ENCODE peak calls at places on chromosome 19, in eight cellular contexts. L, C, R, H, U, X, Y and N are unnamed samples. For H3K4me1, the result is how much of the 10 kb centered on the place peaks cover.

GRCh38 chr19:48698046-48698445 is 2.3 kb downstream of the FUT2 start:
- DNase-seq in Y (no peak), U (no peak), H (peak), X (peak), C (peak), L (no peak), R (no peak), N (peak)

GRCh38 chr19:34974631-34975030 is 10.6 kb upstream of the ZNF792 start:
- DNase-seq in L (no peak), U (no peak), H (peak), R (no peak), Y (no peak), X (no peak), C (no peak), N (no peak)

GRCh38 chr19:49390131-49390977 is 2.3 kb downstream of the KASH5 start:
- DNase-seq in H (no peak), U (no peak), Y (no peak), L (no peak), X (no peak), R (no peak), C (no peak), N (no peak)

GRCh38 chr19:51695702-51696315 is 2.7 kb downstream of the SPACA6 start:
- DNase-seq in X (no peak), R (no peak), U (no peak), Y (no peak), L (no peak), C (no peak), H (no peak), N (no peak)

GRCh38 chr19:29216021-29216420 is 3.1 kb upstream of the UQCRFS1 start:
- DNase-seq in X (no peak), Y (no peak), R (peak), C (no peak), L (no peak), U (no peak), H (no peak), N (no peak)

GRCh38 chr19:6373096-6373812 is 660 bp downstream of the ALKBH7 start:
- DNase-seq in R (peak), H (peak), X (peak), C (peak), U (peak), L (peak), Y (peak), N (peak)

GRCh38 chr19:51994048-51994644 is 7.5 kb upstream of the ZNF350 start:
- DNase-seq in C (no peak), U (no peak), R (no peak), Y (no peak), H (no peak), L (no peak), X (no peak), N (no peak)

GRCh38 chr19:49295208-49295880 is 29.6 kb downstream of the SLC6A16 start:
- DNase-seq in X (no peak), L (no peak), H (no peak), R (no peak), Y (no peak), C (no peak), U (no peak), N (no peak)

GRCh38 chr19:6224308-6224675 is 55.5 kb downstream of the MLLT1 start:
- DNase-seq in R (no peak), Y (no peak), H (no peak), C (no peak), L (no peak), U (no peak), X (no peak), N (peak)

GRCh38 chr19:50410109-50410508 is 8.6 kb upstream of the SPIB start:
- DNase-seq in Y (no peak), X (no peak), C (no peak), L (no peak), R (no peak), H (no peak), U (no peak), N (no peak)

GRCh38 chr19:29260477-29261317 is 47.7 kb upstream of the UQCRFS1 start:
- DNase-seq in Y (peak), C (no peak), H (peak), L (peak), X (no peak), U (no peak), R (peak), N (no peak)

GRCh38 chr19:7830823-7831222 is 805 bp downstream of the EVI5L start:
- DNase-seq in X (no peak), L (no peak), C (no peak), R (no peak), H (no peak), Y (no peak), U (no peak), N (no peak)

GRCh38 chr19:10419646-10420443 is 493 bp upstream of the PDE4A start:
- DNase-seq in U (no peak), C (peak), R (peak), H (peak), Y (no peak), X (peak), L (peak), N (no peak)

GRCh38 chr19:31301306-31301980 is 47.8 kb downstream of the TSHZ3 start:
- DNase-seq in C (no peak), Y (no peak), L (no peak), X (no peak), H (no peak), U (no peak), R (no peak), N (no peak)

GRCh38 chr19:31307270-31307669 is 42.0 kb downstream of the TSHZ3 start:
- DNase-seq in H (no peak), U (no peak), C (no peak), Y (no peak), R (no peak), X (no peak), L (no peak), N (no peak)

GRCh38 chr19:31303262-31303815 is 45.9 kb downstream of the TSHZ3 start:
- DNase-seq in C (no peak), L (no peak), U (no peak), Y (no peak), R (no peak), X (no peak), H (no peak), N (no peak)

GRCh38 chr19:31306006-31306753 is 43.1 kb downstream of the TSHZ3 start:
- DNase-seq in X (no peak), C (no peak), R (no peak), U (no peak), L (no peak), H (no peak), Y (no peak), N (no peak)

DNA sequence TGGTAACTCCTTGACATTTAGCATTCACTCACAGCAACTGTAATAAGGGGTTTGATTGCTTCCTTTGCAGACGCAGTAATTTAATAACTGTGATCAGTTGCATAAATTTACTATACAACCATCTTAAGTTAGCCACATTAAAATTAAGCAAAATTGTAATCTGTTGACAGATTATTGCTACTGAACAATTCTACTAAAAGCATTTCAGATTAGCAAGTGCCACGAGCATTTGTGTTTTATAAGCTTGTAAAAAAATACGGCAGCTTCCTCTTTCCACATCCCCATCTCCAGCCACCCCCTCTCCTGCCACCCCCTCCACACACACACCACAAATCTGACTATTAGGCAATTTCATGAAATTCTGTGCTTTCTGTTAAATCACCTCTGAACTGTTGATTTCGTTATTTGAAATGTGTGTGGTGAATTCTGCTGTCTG is 44.3 kb downstream of the TSHZ3 start:
- DNase-seq in R (no peak), X (no peak), C (no peak), H (peak), Y (no peak), L (no peak), U (no peak), N (no peak)
- H3K4me3 ChIP-seq in R (no peak), X (no peak), C (no peak), H (no peak), Y (no peak), L (no peak), U (no peak), N (no peak)

GRCh38 chr19:16261584-16262370 is 62.8 kb upstream of the KLF2 start:
- DNase-seq in C (no peak), X (no peak), U (no peak), R (no peak), L (no peak), Y (no peak), H (no peak), N (no peak)

GRCh38 chr19:16259385-16260159 is 61.9 kb downstream of the AP1M1 start:
- DNase-seq in U (no peak), Y (no peak), R (no peak), X (no peak), L (no peak), H (no peak), C (no peak), N (peak)

GRCh38 chr19:16260160-16260793 is 62.6 kb downstream of the AP1M1 start:
- DNase-seq in H (no peak), X (no peak), U (no peak), Y (no peak), C (no peak), L (no peak), R (no peak), N (no peak)

GRCh38 chr19:16262618-16263017 is 62.0 kb upstream of the KLF2 start:
- DNase-seq in H (peak), U (no peak), X (no peak), Y (no peak), C (no peak), R (no peak), L (peak), N (peak)

DNA sequence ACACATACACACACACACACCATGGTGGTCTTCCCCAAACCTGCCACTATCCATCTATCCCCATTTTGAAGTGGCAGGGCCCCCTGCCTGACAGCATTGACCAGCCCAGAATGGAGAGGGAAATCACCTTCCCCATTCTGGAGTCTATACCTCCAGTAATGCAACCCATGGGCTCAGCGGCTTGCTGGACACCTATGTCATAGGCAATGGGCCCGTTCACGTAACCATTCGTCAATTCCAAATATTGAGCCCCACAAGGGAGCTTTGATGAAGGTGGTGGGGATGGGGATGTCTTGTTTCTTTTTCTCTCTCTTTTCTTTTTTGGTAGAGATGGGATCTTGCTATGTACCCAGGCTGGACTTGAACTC is 63.1 kb downstream of the AP1M1 start:
- DNase-seq in X (no peak), Y (no peak), L (no peak), R (no peak), C (no peak), U (no peak), H (no peak), N (no peak)
- H3K4me1 ChIP-seq in X (under half), Y (under half), L (under half), R (under half), C (under half), U (half or more), H (under half), N (under half)

GRCh38 chr19:4329858-4330257 is 8.8 kb downstream of the STAP2 start:
- DNase-seq in X (no peak), H (no peak), Y (no peak), C (no peak), R (no peak), L (no peak), U (no peak), N (no peak)

GRCh38 chr19:4327252-4327876 is 11.3 kb downstream of the STAP2 start:
- DNase-seq in U (peak), Y (no peak), C (no peak), X (peak), R (peak), L (peak), H (peak), N (peak)

GRCh38 chr19:4327877-4328242 is 10.8 kb downstream of the STAP2 start:
- DNase-seq in U (no peak), Y (no peak), L (no peak), R (no peak), H (no peak), C (no peak), X (no peak), N (no peak)

GRCh38 chr19:4326837-4327251 is 11.8 kb downstream of the STAP2 start:
- DNase-seq in H (no peak), X (no peak), L (no peak), R (peak), Y (no peak), C (no peak), U (no peak), N (no peak)

DNA sequence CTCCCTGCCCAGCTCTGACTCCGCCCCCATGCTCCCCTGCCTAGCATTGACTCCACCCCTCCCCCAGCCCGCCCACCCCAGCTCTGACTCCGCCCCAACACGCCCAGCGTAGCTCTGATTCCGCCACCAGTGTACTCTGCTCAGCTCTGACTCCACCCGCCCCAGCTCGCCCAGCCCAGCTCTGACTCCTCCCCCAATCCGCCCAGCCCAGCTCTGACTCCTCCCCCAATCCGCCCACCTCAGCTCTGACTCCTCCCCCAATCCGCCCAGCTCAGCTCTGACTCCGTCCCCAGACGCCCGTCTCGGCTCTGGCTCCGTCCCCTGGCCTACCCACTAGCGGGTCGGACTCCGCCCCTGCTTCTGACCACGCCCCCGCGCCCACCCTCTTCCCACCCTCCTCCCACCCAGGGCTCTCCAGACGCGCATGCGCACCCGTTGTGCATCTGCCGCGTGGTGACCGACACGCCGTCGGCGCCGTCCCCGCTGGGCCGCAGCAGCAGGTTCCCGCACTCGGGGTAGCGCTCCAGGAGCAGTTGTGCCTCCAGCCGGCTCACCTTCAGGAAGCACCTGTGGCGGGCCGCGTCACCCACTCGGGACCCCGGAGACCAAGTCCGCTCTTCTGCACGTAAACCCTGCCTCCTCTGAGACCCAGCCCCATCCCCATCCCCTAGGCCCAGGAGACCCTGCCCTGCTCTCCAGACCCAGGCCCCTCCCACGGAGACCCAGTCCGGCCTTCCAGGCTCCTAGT is 10.2 kb downstream of the STAP2 start:
- DNase-seq in L (peak), C (no peak), R (peak), X (peak), H (peak), U (peak), Y (peak), N (peak)
- TF ChIP-seq CTCF in L (no peak), C (no peak), R (no peak), X (no peak), H (no peak), U (no peak), Y (no peak), N (no peak)

GRCh38 chr19:13934785-13935109 is 3.5 kb downstream of the PODNL1 start:
- DNase-seq in H (no peak), R (no peak), X (no peak), Y (no peak), U (no peak), L (no peak), C (no peak), N (no peak)

GRCh38 chr19:13937479-13938360 is 497 bp downstream of the PODNL1 start:
- DNase-seq in Y (no peak), X (peak), H (peak), U (no peak), C (no peak), L (no peak), R (peak), N (no peak)

GRCh38 chr19:13935765-13936486 is 2.3 kb downstream of the PODNL1 start:
- DNase-seq in C (no peak), U (no peak), X (peak), L (peak), Y (no peak), H (peak), R (peak), N (no peak)

GRCh38 chr19:13932911-13933393 is 5.3 kb downstream of the PODNL1 start:
- DNase-seq in R (peak), Y (no peak), H (no peak), C (no peak), L (no peak), U (no peak), X (no peak), N (no peak)

GRCh38 chr19:13938361-13939027 is at the start of gene PODNL1:
- DNase-seq in C (peak), X (peak), U (no peak), H (peak), Y (no peak), R (peak), L (peak), N (no peak)
- H3K4me3 ChIP-seq in C (no peak), X (peak), U (peak), H (no peak), Y (no peak), R (peak), L (no peak), N (no peak)

GRCh38 chr19:3057275-3057714 is 5.0 kb downstream of the TLE5 start:
- DNase-seq in R (no peak), X (peak), H (peak), U (peak), C (peak), L (peak), Y (no peak), N (no peak)

GRCh38 chr19:3059653-3060052 is 2.6 kb downstream of the TLE5 start:
- DNase-seq in Y (no peak), L (no peak), H (no peak), X (no peak), R (no peak), U (no peak), C (no peak), N (no peak)

GRCh38 chr19:3058821-3059314 is 3.4 kb downstream of the TLE5 start:
- DNase-seq in U (no peak), H (no peak), Y (no peak), L (no peak), C (no peak), R (no peak), X (no peak), N (no peak)

GRCh38 chr19:3056454-3057016 is 5.8 kb downstream of the TLE5 start:
- DNase-seq in H (no peak), C (no peak), R (no peak), X (no peak), Y (no peak), L (peak), U (no peak), N (no peak)

DNA sequence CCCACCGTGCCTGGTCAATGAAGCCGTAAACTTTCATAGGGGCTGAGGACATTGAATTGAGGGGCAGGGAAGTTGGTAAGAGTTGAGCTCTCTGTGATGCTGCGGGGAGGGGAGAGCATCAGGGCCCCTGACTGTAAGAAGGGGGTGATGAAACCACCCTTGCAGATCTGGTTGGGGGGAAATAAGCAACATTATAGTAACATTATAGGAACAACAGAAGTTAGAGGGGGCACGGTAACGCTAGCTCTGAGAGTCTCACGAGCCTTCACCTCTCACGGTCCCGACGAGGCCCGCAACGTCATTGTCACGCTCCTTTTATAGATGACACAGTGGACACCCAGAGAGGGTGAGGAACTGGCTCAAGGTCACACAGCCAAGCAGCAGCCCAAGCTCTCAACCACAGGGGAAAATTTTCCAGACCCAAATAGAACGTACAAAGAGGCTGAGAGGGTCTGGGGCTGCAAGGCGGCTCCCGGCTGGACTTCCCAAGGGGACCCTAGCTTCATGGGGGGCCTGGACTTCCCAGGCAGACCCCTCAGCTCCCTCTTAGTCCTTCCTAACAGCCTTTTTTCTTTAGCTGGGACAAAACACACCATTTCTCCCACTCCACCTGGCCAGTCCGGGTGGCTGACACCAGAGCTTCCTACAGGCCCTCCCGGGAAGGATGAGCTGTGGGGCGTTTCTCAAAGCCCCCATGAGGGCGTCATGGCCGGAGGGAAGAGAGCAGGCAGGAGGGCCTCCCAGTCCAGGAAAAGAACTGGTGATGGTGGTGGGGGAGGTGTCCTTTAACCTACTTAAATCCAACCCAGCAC is 4.1 kb downstream of the TLE5 start:
- DNase-seq in R (no peak), C (no peak), Y (no peak), U (no peak), H (no peak), L (no peak), X (no peak), N (no peak)
- H3K4me1 ChIP-seq in R (under half), C (half or more), Y (half or more), U (half or more), H (under half), L (half or more), X (under half), N (under half)

GRCh38 chr19:47142779-47143178 is 12.1 kb downstream of the SAE1 start:
- DNase-seq in C (peak), H (no peak), R (no peak), Y (no peak), L (no peak), U (no peak), X (no peak), N (no peak)

GRCh38 chr19:47144630-47145029 is 14.0 kb downstream of the SAE1 start:
- DNase-seq in U (no peak), R (no peak), L (no peak), Y (no peak), X (no peak), C (no peak), H (no peak), N (no peak)

GRCh38 chr19:47141695-47142094 is 11.1 kb downstream of the SAE1 start:
- DNase-seq in R (no peak), Y (no peak), L (no peak), X (no peak), H (no peak), C (no peak), U (no peak), N (no peak)

GRCh38 chr19:47145639-47146486 is 15.2 kb downstream of the SAE1 start:
- DNase-seq in H (no peak), C (no peak), Y (no peak), L (no peak), U (no peak), R (no peak), X (no peak), N (no peak)

DNA sequence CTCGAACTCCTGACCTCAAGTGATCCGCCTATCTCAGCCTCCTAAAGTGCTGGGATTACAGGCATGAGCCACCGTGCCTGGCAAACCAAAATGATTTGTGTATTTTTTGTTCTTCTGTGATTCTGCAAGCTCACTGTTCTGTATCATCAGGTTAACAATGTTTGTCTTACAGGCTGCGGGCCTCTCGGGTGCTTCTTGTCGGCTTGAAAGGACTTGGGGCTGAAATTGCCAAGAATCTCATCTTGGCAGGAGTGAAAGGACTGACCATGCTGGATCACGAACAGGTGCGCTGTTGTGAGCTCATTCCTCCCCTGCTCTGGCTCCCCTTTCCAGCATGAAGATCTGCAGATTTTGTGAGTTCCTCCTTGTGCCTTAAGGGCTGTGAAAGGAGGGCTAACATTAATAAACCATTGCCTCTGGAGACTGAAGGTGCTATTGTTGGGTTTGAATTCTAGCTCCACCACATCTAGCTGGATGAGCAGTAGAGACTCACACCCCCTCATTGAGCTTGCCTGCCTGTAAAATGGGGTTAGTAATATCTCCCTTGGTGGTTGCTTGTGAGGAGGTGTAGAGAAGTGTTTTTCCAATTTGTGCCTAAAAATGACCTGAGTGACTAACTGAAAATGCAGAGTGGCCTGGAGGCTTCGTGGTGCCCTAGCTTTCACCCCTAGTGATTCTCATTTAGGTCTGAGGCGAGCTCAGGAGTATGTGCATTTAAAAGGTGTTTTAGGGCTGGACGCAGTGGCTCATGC is 12.9 kb downstream of the SAE1 start:
- DNase-seq in X (no peak), R (no peak), H (no peak), C (no peak), L (no peak), Y (no peak), U (no peak), N (no peak)
- TF ChIP-seq CTCF in X (no peak), R (no peak), H (no peak), C (no peak), L (no peak), Y (no peak), U (no peak), N (no peak)